ENCODE peak calls at places on chromosomes 13 and 19, in four cellular contexts. T is SK-N-SH, K is WTC11, P is H1. F is an unnamed sample.

GRCh38 chr13:30006246-30006645 is 155.8 kb upstream of the UBL3 start:
- DNase-seq in T (no peak), K (no peak), P (no peak), F (no peak)

GRCh38 chr19:19404879-19405860 is at the start of gene GATAD2A:
- DNase-seq in T (peak; percentile 98), K (peak; percentile 90), P (peak; percentile 98), F (peak; percentile 89)

GRCh38 chr13:23440821-23441608 is 7.5 kb upstream of the SACS start:
- DNase-seq in T (no peak), K (no peak), P (no peak), F (no peak)

GRCh38 chr19:47436712-47437401 is 17.5 kb upstream of the MEIS3 start:
- DNase-seq in T (peak; percentile 86), K (peak; percentile 90), P (peak; percentile 96), F (peak; percentile 81)

GRCh38 chr13:109699628-109700071 is 86.7 kb downstream of the IRS2 start:
- DNase-seq in T (no peak), K (peak; percentile 59), P (peak; percentile 63), F (no peak)

GRCh38 chr19:29576761-29577661 is 29.1 kb upstream of the POP4 start:
- DNase-seq in T (no peak), K (no peak), P (peak; percentile 33), F (no peak)

GRCh38 chr13:110616103-110617101 is 1.1 kb downstream of the NAXD start:
- DNase-seq in T (peak; percentile 56), K (peak; percentile 31), P (peak; percentile 69), F (peak; percentile 59)

GRCh38 chr13:106835477-106835876 is 267.5 kb upstream of the ARGLU1 start:
- DNase-seq in T (no peak), K (no peak), P (no peak), F (no peak)

GRCh38 chr19:991174-991931 is 7.2 kb downstream of the WDR18 start:
- DNase-seq in T (peak; percentile 88), K (peak; percentile 91), P (peak; percentile 86), F (peak; percentile 81)

GRCh38 chr13:99315186-99315585 is 8.0 kb upstream of the GPR183 start:
- DNase-seq in T (no peak), K (no peak), P (no peak), F (no peak)

GRCh38 chr13:85230754-85231153 is 568.5 kb downstream of the SLITRK6 start:
- DNase-seq in T (no peak), K (no peak), P (no peak), F (no peak)

GRCh38 chr13:79741006-79741405 is 260.1 kb downstream of the NDFIP2 start:
- DNase-seq in T (peak; percentile 46), K (no peak), P (no peak), F (no peak)

GRCh38 chr13:79736356-79736755 is 255.4 kb downstream of the NDFIP2 start:
- DNase-seq in T (no peak), K (no peak), P (no peak), F (no peak)

GRCh38 chr13:79735228-79735627 is 254.3 kb downstream of the NDFIP2 start:
- DNase-seq in T (no peak), K (no peak), P (no peak), F (no peak)
- TF ChIP-seq TEAD4 in T (no peak), K (no peak), P (no peak), F (no peak)

GRCh38 chr13:89057274-89057673 is 1386.1 kb downstream of the SLITRK5 start:
- DNase-seq in T (no peak), K (no peak), P (no peak), F (no peak)

GRCh38 chr13:89053418-89053817 is 1382.2 kb downstream of the SLITRK5 start:
- DNase-seq in T (no peak), K (no peak), P (no peak), F (no peak)

GRCh38 chr13:89057862-89058261 is 1386.7 kb downstream of the SLITRK5 start:
- DNase-seq in T (no peak), K (no peak), P (no peak), F (no peak)

GRCh38 chr13:89052699-89053098 is 1381.5 kb downstream of the SLITRK5 start:
- DNase-seq in T (no peak), K (no peak), P (no peak), F (no peak)
- TF ChIP-seq TEAD4 in T (no peak), K (no peak), P (no peak), F (no peak)

GRCh38 chr19:2537544-2537943 is 61.6 kb downstream of the GADD45B start:
- DNase-seq in T (no peak), K (no peak), P (no peak), F (no peak)
- TF ChIP-seq TEAD4 in T (no peak), K (no peak), P (no peak), F (no peak)

DNA sequence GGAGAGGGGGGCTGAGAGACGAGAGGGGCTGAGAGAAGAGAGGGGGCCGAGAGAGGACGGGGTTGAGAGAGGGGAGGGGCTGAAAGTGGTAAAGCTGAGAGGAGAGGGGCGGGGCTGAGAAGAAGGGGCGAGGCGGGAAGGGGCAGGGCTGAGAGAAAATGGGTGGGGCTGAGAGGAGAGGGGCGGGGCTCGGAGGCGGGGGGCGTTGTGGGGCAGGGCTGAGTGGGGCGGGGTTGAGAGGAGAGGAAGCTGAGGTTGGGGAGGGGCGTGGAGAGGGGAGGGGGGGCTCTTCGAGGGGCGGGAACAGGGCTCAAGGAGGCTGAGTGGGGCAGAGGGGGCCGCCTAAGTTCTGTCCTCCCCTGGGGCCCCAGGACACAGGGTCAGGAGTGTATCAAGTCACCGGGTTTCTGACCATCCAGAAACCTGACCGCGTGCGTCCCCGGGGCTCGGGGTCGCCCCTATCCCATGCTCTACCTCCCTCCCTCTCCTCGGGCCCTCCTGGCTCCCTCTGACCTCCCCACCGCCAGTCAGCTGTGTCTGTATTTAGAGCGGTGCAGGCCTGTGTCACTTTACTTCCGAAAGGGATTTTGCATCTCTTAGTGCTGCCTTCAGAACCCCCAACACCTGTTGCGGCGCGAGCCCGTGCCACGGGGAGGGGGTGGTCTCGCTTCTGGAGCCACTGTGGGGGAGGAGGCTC is 38.6 kb upstream of the SEMA6B start:
- DNase-seq in T (peak; percentile 86), K (peak; percentile 88), P (peak; percentile 91), F (peak; percentile 97)
- TF ChIP-seq TEAD4 in T (no peak), K (no peak), P (no peak), F (no peak)

GRCh38 chr19:45913874-45914830 is at the start of gene NANOS2:
- DNase-seq in T (no peak), K (peak; percentile 94), P (peak; percentile 91), F (peak; percentile 79)
- TF ChIP-seq TEAD4 in T (no peak), K (no peak), P (no peak), F (no peak)

GRCh38 chr19:34847393-34847792 is 74.4 kb upstream of the ZNF599 start:
- DNase-seq in T (no peak), K (no peak), P (no peak), F (no peak)
- TF ChIP-seq TEAD4 in T (no peak), K (no peak), P (no peak), F (no peak)

GRCh38 chr13:103156346-103156998 is 90.3 kb upstream of the SLC10A2 start:
- DNase-seq in T (no peak), K (no peak), P (no peak), F (no peak)
- TF ChIP-seq TEAD4 in T (no peak), K (no peak), P (no peak), F (no peak)

DNA sequence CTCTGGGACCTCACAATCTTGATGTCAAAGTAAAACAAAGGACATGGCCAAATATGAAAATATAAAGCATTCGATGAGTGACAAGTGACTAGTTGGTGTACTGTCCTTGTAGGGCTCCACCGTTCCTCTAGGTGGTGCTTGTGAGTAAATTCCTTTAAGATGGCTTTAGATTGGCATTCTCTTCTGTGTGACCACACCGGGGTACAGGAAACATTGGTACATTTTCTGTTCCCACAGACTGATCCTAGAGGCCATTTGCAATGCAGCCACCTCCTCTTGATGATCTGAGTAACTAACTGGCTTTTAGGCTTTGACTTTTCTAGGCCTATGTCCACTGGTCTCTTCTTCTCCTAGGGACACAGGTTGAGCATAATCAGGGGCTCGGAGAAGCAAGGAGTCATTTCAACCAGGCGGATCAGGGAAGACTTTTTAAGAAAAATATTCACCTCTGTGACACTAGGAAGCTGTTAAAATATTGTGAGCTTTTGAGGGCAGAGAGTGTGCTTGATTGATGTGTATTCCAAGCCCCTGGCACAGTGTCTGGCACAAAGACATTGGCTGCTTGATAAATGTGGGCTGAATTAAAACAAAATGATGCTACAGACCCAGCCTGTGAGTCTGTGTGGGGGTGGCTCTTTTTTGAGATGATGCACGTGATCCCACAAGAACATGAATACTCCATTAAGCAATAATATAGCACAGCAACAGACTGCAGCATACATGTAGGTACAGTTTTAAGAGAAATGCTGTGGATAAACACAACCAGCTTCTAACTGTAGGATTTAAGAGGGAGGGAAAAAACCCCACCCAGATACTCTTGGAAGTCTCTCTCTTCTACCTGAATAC is 21.0 kb downstream of the EPSTI1 start:
- DNase-seq in T (peak; percentile 70), K (peak; percentile 41), P (peak; percentile 58), F (peak; percentile 24)
- TF ChIP-seq TEAD4 in T (no peak), K (no peak), P (peak; percentile 74), F (no peak)

GRCh38 chr13:56347014-56347413 is 793.7 kb upstream of the PRR20A start:
- DNase-seq in T (no peak), K (no peak), P (no peak), F (no peak)

GRCh38 chr13:56351041-56351440 is 789.7 kb upstream of the PRR20A start:
- DNase-seq in T (no peak), K (peak; percentile 12), P (no peak), F (no peak)

GRCh38 chr13:56352901-56353300 is 787.8 kb upstream of the PRR20A start:
- DNase-seq in T (no peak), K (no peak), P (no peak), F (no peak)

GRCh38 chr13:56352356-56352755 is 788.4 kb upstream of the PRR20A start:
- DNase-seq in T (no peak), K (no peak), P (no peak), F (no peak)

GRCh38 chr13:56349866-56350265 is 790.9 kb upstream of the PRR20A start:
- DNase-seq in T (no peak), K (no peak), P (no peak), F (no peak)
- TF ChIP-seq TEAD4 in T (no peak), K (no peak), P (no peak), F (no peak)